ENCODE peak calls at places on chromosomes 16 and 17, in six cellular contexts. N, P, M, Z, T and H are unnamed samples.

GRCh38 chr17:59892251-59892848 is 393 bp downstream of the TUBD1 start:
- DNase-seq in N (no peak), P (no peak), M (no peak), Z (no peak), T (peak), H (no peak)

GRCh38 chr17:74569392-74570003 is 2.2 kb upstream of the CD300H start:
- DNase-seq in N (peak), P (peak), M (no peak), Z (no peak), T (no peak), H (no peak)

GRCh38 chr16:89920723-89921122 is 2.1 kb downstream of the MC1R start:
- DNase-seq in N (no peak), P (no peak), M (no peak), Z (no peak), T (no peak), H (no peak)

GRCh38 chr17:6761817-6762216 is 6.0 kb downstream of the XAF1 start:
- DNase-seq in N (no peak), P (no peak), M (no peak), Z (no peak), T (no peak), H (no peak)

GRCh38 chr17:4648741-4649140 is 7.3 kb upstream of the ALOX15 start:
- DNase-seq in N (peak), P (no peak), M (no peak), Z (no peak), T (no peak), H (no peak)

GRCh38 chr17:48062273-48062672 is 14.1 kb downstream of the NFE2L1 start:
- DNase-seq in N (no peak), P (no peak), M (no peak), Z (no peak), T (no peak), H (no peak)

GRCh38 chr17:82039695-82040299 is 2.3 kb upstream of the DCXR start:
- DNase-seq in N (no peak), P (no peak), M (no peak), Z (no peak), T (no peak), H (no peak)

GRCh38 chr17:10294162-10294561 is 78.6 kb downstream of the MYH13 start:
- DNase-seq in N (no peak), P (no peak), M (peak), Z (no peak), T (no peak), H (no peak)

GRCh38 chr16:15975172-15975571 is 25.8 kb downstream of the ABCC1 start:
- DNase-seq in N (no peak), P (no peak), M (no peak), Z (no peak), T (no peak), H (no peak)

GRCh38 chr17:142102-142661 is 4.8 kb downstream of the SCGB1C2 start:
- DNase-seq in N (no peak), P (no peak), M (no peak), Z (peak), T (peak), H (no peak)

GRCh38 chr16:23016372-23016771 is 132.9 kb downstream of the USP31 start:
- DNase-seq in N (no peak), P (no peak), M (no peak), Z (no peak), T (no peak), H (no peak)

GRCh38 chr16:17084134-17084533 is 386.6 kb downstream of the XYLT1 start:
- DNase-seq in N (no peak), P (no peak), M (no peak), Z (no peak), T (no peak), H (no peak)

GRCh38 chr16:12320298-12320706 is 343.8 kb downstream of the SNX29 start:
- DNase-seq in N (no peak), P (peak), M (no peak), Z (no peak), T (no peak), H (no peak)